ENCODE peak calls at places on chromosomes 2 and 18, in eight cellular contexts. C, F, Q, T, M, O, R and X are unnamed samples.

GRCh38 chr2:215748446-215748845 is 264.9 kb downstream of the MREG start:
- DNase-seq in C (no peak), F (no peak), Q (no peak), T (no peak), M (no peak), O (no peak), R (peak), X (no peak)

GRCh38 chr2:237687666-237688065 is 60.3 kb downstream of the LRRFIP1 start:
- DNase-seq in C (peak), F (peak), Q (no peak), T (peak), M (peak), O (no peak), R (peak), X (no peak)

GRCh38 chr2:8671176-8671575 is 10.7 kb upstream of the ID2 start:
- DNase-seq in C (no peak), F (no peak), Q (no peak), T (no peak), M (no peak), O (no peak), R (no peak), X (no peak)

GRCh38 chr18:79393181-79393598 is 2.5 kb upstream of the NFATC1 start:
- DNase-seq in C (peak), F (peak), Q (no peak), T (no peak), M (peak), O (no peak), R (no peak), X (no peak)

GRCh38 chr2:119756837-119757236 is 2.9 kb upstream of the PTPN4 start:
- DNase-seq in C (peak), F (no peak), Q (no peak), T (no peak), M (no peak), O (no peak), R (peak), X (no peak)

GRCh38 chr18:4318311-4318710 is 136.8 kb downstream of the DLGAP1 start:
- DNase-seq in C (no peak), F (no peak), Q (no peak), T (no peak), M (no peak), O (no peak), R (no peak), X (no peak)

GRCh38 chr18:74496508-74497307 is 545 bp downstream of the CNDP2 start:
- DNase-seq in C (peak), F (no peak), Q (peak), T (peak), M (peak), O (peak), R (peak), X (peak)

GRCh38 chr2:223970343-223971128 is 13.3 kb downstream of the MRPL44 start:
- DNase-seq in C (no peak), F (peak), Q (peak), T (peak), M (peak), O (peak), R (no peak), X (peak)

GRCh38 chr2:156399224-156399949 is 36.8 kb upstream of the GPD2 start:
- DNase-seq in C (peak), F (no peak), Q (peak), T (no peak), M (no peak), O (peak), R (no peak), X (no peak)

GRCh38 chr2:231683292-231683898 is 24.9 kb upstream of the PTMA start:
- DNase-seq in C (no peak), F (no peak), Q (no peak), T (no peak), M (no peak), O (no peak), R (no peak), X (no peak)

GRCh38 chr2:218631837-218632236 is 24.1 kb downstream of the PLCD4 start:
- DNase-seq in C (no peak), F (no peak), Q (peak), T (no peak), M (no peak), O (no peak), R (no peak), X (no peak)

GRCh38 chr18:55779711-55780590 is 192.0 kb upstream of the TCF4 start:
- DNase-seq in C (peak), F (peak), Q (no peak), T (peak), M (no peak), O (peak), R (peak), X (peak)

GRCh38 chr2:238336151-238336550 is 15.8 kb downstream of the TRAF3IP1 start:
- DNase-seq in C (no peak), F (no peak), Q (no peak), T (no peak), M (no peak), O (no peak), R (peak), X (no peak)

GRCh38 chr2:46719499-46719898 is 196.1 kb downstream of the MCFD2 start:
- DNase-seq in C (no peak), F (no peak), Q (no peak), T (no peak), M (no peak), O (no peak), R (no peak), X (no peak)

GRCh38 chr2:240685771-240686371 is 3.2 kb upstream of the AQP12B start:
- DNase-seq in C (peak), F (peak), Q (no peak), T (no peak), M (no peak), O (peak), R (no peak), X (no peak)

GRCh38 chr2:234377761-234378341 is 119.0 kb downstream of the ARL4C start:
- DNase-seq in C (peak), F (no peak), Q (no peak), T (no peak), M (no peak), O (no peak), R (no peak), X (no peak)

GRCh38 chr18:76351961-76352581 is 143.0 kb downstream of the ZNF516 start:
- DNase-seq in C (peak), F (no peak), Q (no peak), T (no peak), M (no peak), O (peak), R (peak), X (no peak)

GRCh38 chr18:38305941-38306340 is 740.3 kb upstream of the CELF4 start:
- DNase-seq in C (no peak), F (no peak), Q (no peak), T (no peak), M (no peak), O (no peak), R (no peak), X (no peak)

GRCh38 chr2:98564541-98565164 is 43.7 kb downstream of the COA5 start:
- DNase-seq in C (no peak), F (no peak), Q (no peak), T (no peak), M (no peak), O (no peak), R (no peak), X (no peak)

GRCh38 chr18:62883937-62884735 is 168.8 kb downstream of the PHLPP1 start:
- DNase-seq in C (no peak), F (no peak), Q (no peak), T (no peak), M (no peak), O (no peak), R (no peak), X (no peak)

GRCh38 chr2:174798801-174799200 is 34.5 kb upstream of the CHRNA1 start:
- DNase-seq in C (no peak), F (no peak), Q (no peak), T (no peak), M (no peak), O (no peak), R (no peak), X (no peak)

GRCh38 chr18:7946724-7947377 is 379.7 kb downstream of the PTPRM start:
- DNase-seq in C (peak), F (no peak), Q (peak), T (no peak), M (no peak), O (peak), R (no peak), X (no peak)

GRCh38 chr2:21260316-21260715 is 136.5 kb downstream of the TDRD15 start:
- DNase-seq in C (no peak), F (no peak), Q (no peak), T (no peak), M (no peak), O (no peak), R (no peak), X (no peak)

GRCh38 chr2:38765149-38765548 is 12.9 kb upstream of the GEMIN6 start:
- DNase-seq in C (peak), F (no peak), Q (no peak), T (no peak), M (no peak), O (no peak), R (no peak), X (no peak)

GRCh38 chr2:10753876-10754275 is 32.4 kb downstream of the ATP6V1C2 start:
- DNase-seq in C (no peak), F (no peak), Q (no peak), T (no peak), M (no peak), O (no peak), R (no peak), X (no peak)

GRCh38 chr2:140276661-140277060 is 1496.5 kb upstream of the NXPH2 start:
- DNase-seq in C (no peak), F (no peak), Q (no peak), T (no peak), M (no peak), O (no peak), R (no peak), X (no peak)

GRCh38 chr2:11577101-11577883 is 43.4 kb downstream of the GREB1 start:
- DNase-seq in C (no peak), F (no peak), Q (no peak), T (no peak), M (no peak), O (no peak), R (no peak), X (no peak)

GRCh38 chr2:37982147-37982582 is 57.1 kb downstream of the RMDN2 start:
- DNase-seq in C (peak), F (peak), Q (peak), T (peak), M (no peak), O (peak), R (peak), X (peak)

GRCh38 chr2:140643761-140644187 is 1487.0 kb downstream of the LRP1B start:
- DNase-seq in C (no peak), F (no peak), Q (peak), T (no peak), M (no peak), O (no peak), R (no peak), X (no peak)

GRCh38 chr18:63683152-63683551 is 19.6 kb upstream of the SERPINB11 start:
- DNase-seq in C (peak), F (no peak), Q (peak), T (no peak), M (no peak), O (no peak), R (no peak), X (no peak)

GRCh38 chr2:46239847-46240181 is 57.4 kb upstream of the EPAS1 start:
- DNase-seq in C (no peak), F (no peak), Q (no peak), T (no peak), M (peak), O (no peak), R (no peak), X (no peak)

GRCh38 chr2:85096616-85097015 is 36.6 kb upstream of the TCF7L1 start:
- DNase-seq in C (no peak), F (no peak), Q (no peak), T (no peak), M (no peak), O (no peak), R (no peak), X (no peak)

GRCh38 chr2:73386894-73387636 is 1.4 kb downstream of the ALMS1 start:
- DNase-seq in C (no peak), F (no peak), Q (no peak), T (no peak), M (no peak), O (peak), R (no peak), X (no peak)

GRCh38 chr2:59732861-59733603 is 820.4 kb downstream of the BCL11A start:
- DNase-seq in C (no peak), F (no peak), Q (no peak), T (no peak), M (no peak), O (no peak), R (no peak), X (no peak)

GRCh38 chr2:120221616-120222015 is 1.6 kb downstream of the TMEM185B start:
- DNase-seq in C (no peak), F (no peak), Q (no peak), T (no peak), M (no peak), O (no peak), R (no peak), X (no peak)

GRCh38 chr18:76256897-76257500 is 238.0 kb downstream of the ZNF516 start:
- DNase-seq in C (peak), F (no peak), Q (peak), T (no peak), M (no peak), O (peak), R (no peak), X (no peak)

GRCh38 chr2:30987611-30988010 is 150.6 kb downstream of the GALNT14 start:
- DNase-seq in C (no peak), F (no peak), Q (no peak), T (no peak), M (no peak), O (no peak), R (no peak), X (no peak)